ENCODE peak calls at places on chromosomes 5 and 9, in four cellular contexts. One of them, this sample, is unnamed.

GRCh38 chr5:54091416-54092130 is 218.8 kb downstream of the ARL15 start:
- DNase-seq in WTC11: no peak
- DNase-seq in RWPE1: peak
- DNase-seq in progenitor cell of endocrine pancreas: no peak
- DNase-seq in this sample: no peak

GRCh38 chr9:124256517-124257069 is 1.2 kb upstream of the NEK6 start:
- DNase-seq in progenitor cell of endocrine pancreas: no peak
- DNase-seq in WTC11: no peak
- DNase-seq in RWPE1: peak
- DNase-seq in this sample: no peak

GRCh38 chr5:169811680-169812079 is 168.6 kb downstream of the INSYN2B start:
- DNase-seq in RWPE1: no peak
- DNase-seq in WTC11: no peak
- DNase-seq in progenitor cell of endocrine pancreas: no peak
- DNase-seq in this sample: no peak

GRCh38 chr9:10479172-10479571 is 133.6 kb downstream of the PTPRD start:
- DNase-seq in progenitor cell of endocrine pancreas: no peak
- DNase-seq in WTC11: no peak
- DNase-seq in RWPE1: peak
- DNase-seq in this sample: no peak

GRCh38 chr9:101455656-101456235 is 20.2 kb upstream of the ALDOB start:
- DNase-seq in RWPE1: no peak
- DNase-seq in progenitor cell of endocrine pancreas: no peak
- DNase-seq in WTC11: no peak
- DNase-seq in this sample: no peak

GRCh38 chr5:60945760-60946253 is 802 bp downstream of the NDUFAF2 start:
- DNase-seq in WTC11: no peak
- DNase-seq in RWPE1: peak
- DNase-seq in progenitor cell of endocrine pancreas: no peak
- DNase-seq in this sample: peak

GRCh38 chr5:428219-428618 is 14.8 kb upstream of the EXOC3 start:
- DNase-seq in WTC11: no peak
- DNase-seq in progenitor cell of endocrine pancreas: no peak
- DNase-seq in RWPE1: no peak
- DNase-seq in this sample: no peak

GRCh38 chr5:6666762-6667161 is 33.5 kb downstream of the SRD5A1 start:
- DNase-seq in WTC11: no peak
- DNase-seq in progenitor cell of endocrine pancreas: no peak
- DNase-seq in RWPE1: no peak
- DNase-seq in this sample: no peak

GRCh38 chr5:40776658-40776977 is 20.9 kb upstream of the TTC33 start:
- DNase-seq in WTC11: no peak
- DNase-seq in RWPE1: no peak
- DNase-seq in progenitor cell of endocrine pancreas: no peak
- DNase-seq in this sample: no peak

DNA sequence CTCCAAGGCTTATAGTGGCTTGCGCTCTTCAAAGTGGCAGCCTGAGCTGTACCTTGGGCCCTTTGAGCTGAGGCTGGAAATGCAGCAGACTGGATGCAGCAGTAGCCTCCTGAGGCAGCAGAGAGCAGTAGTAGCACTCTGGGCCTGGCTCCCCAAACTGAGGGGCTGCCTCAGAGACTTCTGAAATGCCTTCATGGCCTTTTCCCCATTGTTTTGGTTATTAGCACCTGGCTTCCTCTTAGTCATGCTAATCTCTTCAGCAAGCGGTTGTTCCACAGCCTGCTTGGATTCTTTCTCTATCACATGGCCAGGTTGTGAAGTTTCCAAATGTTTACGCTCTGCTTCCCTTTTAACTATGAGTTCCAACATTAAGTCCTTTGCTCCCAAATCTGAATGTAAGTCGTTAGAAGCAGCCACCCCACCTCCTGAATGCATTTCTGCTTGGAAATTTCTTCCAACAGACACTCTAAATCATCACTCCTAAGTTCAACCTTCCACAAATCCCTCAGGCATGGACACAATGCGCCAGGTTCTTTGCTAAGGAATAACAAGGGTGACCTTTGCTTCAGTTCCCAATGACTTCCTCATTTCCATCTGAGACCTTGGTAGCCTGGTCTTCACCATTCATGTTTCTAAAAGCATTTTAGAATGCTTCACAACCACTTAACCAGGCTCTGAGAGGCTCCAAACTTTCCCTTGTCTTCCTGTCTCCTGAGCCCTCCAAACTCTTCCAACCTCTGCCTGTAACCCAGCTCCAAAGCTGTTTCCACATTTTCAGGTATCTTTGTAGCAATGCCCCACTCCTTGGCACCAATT is 145.8 kb downstream of the ZDHHC21 start:
- DNase-seq in progenitor cell of endocrine pancreas: no peak
- DNase-seq in WTC11: peak
- DNase-seq in RWPE1: no peak
- DNase-seq in this sample: no peak
- TF ChIP-seq CTCF in progenitor cell of endocrine pancreas: peak
- TF ChIP-seq CTCF in WTC11: no peak
- TF ChIP-seq CTCF in RWPE1: no peak
- TF ChIP-seq CTCF in this sample: no peak

GRCh38 chr5:92560698-92561361 is 1020.2 kb downstream of the NR2F1-AS1 start:
- DNase-seq in RWPE1: no peak
- DNase-seq in progenitor cell of endocrine pancreas: no peak
- DNase-seq in WTC11: no peak
- DNase-seq in this sample: no peak

GRCh38 chr5:92561362-92562006 is 1019.5 kb downstream of the NR2F1-AS1 start:
- DNase-seq in RWPE1: no peak
- DNase-seq in WTC11: no peak
- DNase-seq in progenitor cell of endocrine pancreas: no peak
- DNase-seq in this sample: no peak

GRCh38 chr5:92562065-92562464 is 1019.0 kb downstream of the NR2F1-AS1 start:
- DNase-seq in progenitor cell of endocrine pancreas: no peak
- DNase-seq in RWPE1: no peak
- DNase-seq in WTC11: no peak
- DNase-seq in this sample: no peak

GRCh38 chr5:92559331-92559730 is 1021.7 kb downstream of the NR2F1-AS1 start:
- DNase-seq in progenitor cell of endocrine pancreas: no peak
- DNase-seq in RWPE1: no peak
- DNase-seq in WTC11: no peak
- DNase-seq in this sample: no peak

DNA sequence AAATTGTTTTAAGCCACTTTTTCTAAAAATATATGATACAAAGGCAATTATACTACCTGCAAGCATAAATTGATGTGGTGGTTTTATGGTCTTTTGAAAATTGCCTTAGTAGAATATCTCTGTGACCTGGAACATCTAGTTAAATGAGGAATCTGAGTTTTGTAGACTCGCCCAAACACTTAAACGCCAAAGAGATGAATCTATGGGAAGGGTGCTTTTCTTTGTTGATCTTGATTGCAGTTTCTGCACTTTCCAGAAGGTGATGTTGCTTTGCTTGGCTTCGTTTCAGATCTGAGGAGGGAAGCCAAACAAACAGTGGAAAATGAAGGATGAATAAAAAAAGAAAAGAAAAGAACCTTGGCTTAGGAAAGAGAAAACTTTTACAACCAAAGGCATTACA is 1021.3 kb downstream of the NR2F1-AS1 start:
- DNase-seq in progenitor cell of endocrine pancreas: no peak
- DNase-seq in RWPE1: peak
- DNase-seq in WTC11: no peak
- DNase-seq in this sample: no peak
- TF ChIP-seq CTCF in progenitor cell of endocrine pancreas: no peak
- TF ChIP-seq CTCF in RWPE1: no peak
- TF ChIP-seq CTCF in WTC11: no peak
- TF ChIP-seq CTCF in this sample: no peak

GRCh38 chr5:113027015-113027414 is 50.4 kb downstream of the DCP2 start:
- DNase-seq in RWPE1: no peak
- DNase-seq in progenitor cell of endocrine pancreas: no peak
- DNase-seq in WTC11: no peak
- DNase-seq in this sample: no peak
- TF ChIP-seq CTCF in RWPE1: no peak
- TF ChIP-seq CTCF in progenitor cell of endocrine pancreas: no peak
- TF ChIP-seq CTCF in WTC11: no peak
- TF ChIP-seq CTCF in this sample: no peak

DNA sequence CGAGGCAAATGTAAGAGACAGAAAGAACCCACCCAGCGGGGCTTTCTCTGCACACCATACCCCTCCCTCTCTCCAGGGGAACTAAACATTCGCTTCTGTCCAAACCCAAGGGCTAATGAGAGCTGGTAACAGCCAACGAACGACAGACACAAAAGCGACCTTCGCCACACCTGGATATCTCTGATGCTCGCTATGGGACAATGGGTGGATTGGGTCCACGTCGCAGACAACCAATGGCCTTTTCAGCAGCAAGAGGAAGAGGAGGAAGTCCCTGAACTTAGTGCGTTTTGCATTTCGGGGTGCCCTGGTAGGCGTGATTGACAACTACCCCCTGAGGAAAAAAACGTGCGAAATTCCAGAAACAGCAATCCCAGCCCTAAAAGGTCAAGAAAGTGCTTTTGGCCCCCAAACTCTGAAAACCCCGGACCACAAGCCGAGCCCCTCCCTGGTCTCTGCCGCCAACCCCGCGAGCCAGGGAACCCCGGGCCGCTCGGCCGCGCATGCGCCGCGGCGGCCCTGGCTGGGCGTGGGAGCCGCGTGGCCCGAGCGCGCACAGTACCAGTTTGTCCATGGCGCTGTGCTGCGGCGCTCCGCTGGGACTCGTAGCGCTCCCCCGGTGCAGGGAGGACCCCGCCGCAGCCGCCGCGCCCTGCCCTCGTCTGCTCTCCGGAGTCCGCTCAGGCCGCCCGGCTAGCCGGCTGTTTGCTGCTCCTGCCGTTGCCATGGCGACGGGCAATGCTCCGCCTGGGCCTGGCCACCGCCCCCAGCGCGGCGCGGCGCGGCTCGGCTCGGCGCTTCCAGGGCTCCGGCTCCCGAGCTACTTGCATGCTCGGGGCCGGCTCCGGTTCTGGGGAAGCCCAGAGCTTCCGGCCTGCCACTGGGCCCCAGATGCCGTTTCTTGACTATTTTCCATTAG is 66.9 kb upstream of the DNAH5 start:
- DNase-seq in progenitor cell of endocrine pancreas: peak
- DNase-seq in WTC11: peak
- DNase-seq in RWPE1: peak
- DNase-seq in this sample: peak
- TF ChIP-seq CTCF in progenitor cell of endocrine pancreas: peak
- TF ChIP-seq CTCF in WTC11: no peak
- TF ChIP-seq CTCF in RWPE1: peak
- TF ChIP-seq CTCF in this sample: no peak

DNA sequence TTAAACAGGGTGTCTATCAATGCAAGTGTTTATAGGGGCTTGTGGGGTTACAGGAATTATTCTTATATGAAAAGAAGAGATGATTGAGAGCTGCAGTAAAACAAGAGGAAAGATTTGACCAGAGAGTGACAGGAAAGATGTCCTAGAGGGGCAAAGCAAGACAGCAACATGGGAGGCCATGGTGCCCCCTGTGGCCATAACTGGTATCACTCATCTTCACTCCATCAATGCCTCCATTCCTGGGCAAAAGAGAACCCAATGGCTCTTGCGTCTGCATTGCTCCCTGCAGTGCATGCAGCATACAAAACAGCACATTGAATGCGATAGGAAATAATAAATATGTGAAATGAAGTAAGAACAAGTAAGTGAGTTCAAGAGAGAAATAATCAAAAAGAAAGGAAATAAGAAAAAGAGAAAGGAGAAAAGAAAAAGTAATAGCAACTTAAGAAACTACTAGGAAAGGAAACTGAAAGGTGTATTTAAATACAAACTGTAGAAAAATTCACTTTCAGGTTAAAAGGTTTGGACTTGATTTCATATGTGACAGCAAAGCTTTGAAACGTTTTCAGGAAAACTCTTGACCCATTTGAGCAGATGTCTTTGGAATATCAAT is 206.6 kb downstream of the SEMA5A start:
- DNase-seq in WTC11: peak
- DNase-seq in RWPE1: no peak
- DNase-seq in progenitor cell of endocrine pancreas: no peak
- DNase-seq in this sample: no peak
- TF ChIP-seq CTCF in WTC11: peak
- TF ChIP-seq CTCF in RWPE1: peak
- TF ChIP-seq CTCF in progenitor cell of endocrine pancreas: peak
- TF ChIP-seq CTCF in this sample: no peak

This sample was measured in omental fat pad.